ENCODE peak calls at places on chromosomes 6 and 20, in eight cellular contexts. N is activated T-helper 1 cell treated with anti-CD3 and anti-CD28 coated beads, Interleukin-12 subunit alpha, Interleukin-12 subunit beta, Interleukin-2, Interleukin-4 antibody, amounts not matched to agents 30 ng/mL and 10 ng/mL and 1 ng/mL, durations not matched to agents 14 hours and 24 hours and 36 hours; T is nephron progenitor cell; A is activated CD4-positive, CD25-positive, alpha-beta regulatory T cell treated with anti-CD3 and anti-CD28 coated beads, Interleukin-2, amount 50 U/mL, for 72 hours; W is endothelial cell; E is lung; M is A172; F is Panc1. Y is an unnamed sample.

GRCh38 chr20:19757973-19758887 is at the start of gene RIN2:
- DNase-seq in W (peak), A (no peak), E (peak), M (peak), N (no peak), T (peak), F (peak), Y (peak)

GRCh38 chr6:157531986-157532365 is 151.0 kb downstream of the ZDHHC14 start:
- DNase-seq in E (no peak), A (no peak), T (no peak), N (no peak), W (no peak), M (no peak), F (no peak), Y (no peak)

GRCh38 chr20:9244811-9245210 is 175.9 kb downstream of the PLCB4 start:
- DNase-seq in T (no peak), A (no peak), M (no peak), W (no peak), N (no peak), F (no peak), E (no peak), Y (no peak)

GRCh38 chr6:157069585-157069984 is 253.7 kb downstream of the TMEM242 start:
- DNase-seq in F (no peak), N (no peak), E (no peak), T (no peak), A (no peak), W (no peak), M (no peak), Y (no peak)

GRCh38 chr6:98124176-98124575 is 710.2 kb upstream of the POU3F2 start:
- DNase-seq in T (no peak), W (no peak), M (peak), E (no peak), F (no peak), N (no peak), A (no peak), Y (peak)

GRCh38 chr6:166683477-166683876 is 56.4 kb upstream of the RPS6KA2 start:
- DNase-seq in E (no peak), N (no peak), A (no peak), F (no peak), M (peak), T (no peak), W (no peak), Y (no peak)

GRCh38 chr6:89215391-89215790 is 1.8 kb downstream of the GABRR1 start:
- DNase-seq in W (no peak), E (no peak), M (no peak), T (no peak), A (no peak), N (no peak), F (no peak), Y (no peak)

GRCh38 chr6:31272431-31272830 is 539 bp upstream of the HLA-C start:
- DNase-seq in W (no peak), T (no peak), A (no peak), N (no peak), F (no peak), E (no peak), M (no peak), Y (peak)

GRCh38 chr20:63004607-63005211 is 2.1 kb downstream of the BHLHE23 start:
- DNase-seq in W (no peak), F (no peak), T (peak), E (no peak), N (no peak), A (no peak), M (no peak), Y (no peak)

GRCh38 chr20:45347936-45348809 is at the start of gene SDC4:
- DNase-seq in A (peak), M (peak), N (peak), T (peak), F (no peak), W (no peak), E (peak), Y (peak)

GRCh38 chr6:4291453-4292403 is 156.4 kb upstream of the ECI2 start:
- DNase-seq in F (no peak), T (no peak), A (no peak), N (no peak), W (no peak), E (no peak), M (peak), Y (peak)

GRCh38 chr20:45945678-45946148 is 11.2 kb downstream of the PCIF1 start:
- DNase-seq in E (no peak), M (peak), A (no peak), N (no peak), W (no peak), F (no peak), T (no peak), Y (peak)

GRCh38 chr20:47736570-47737152 is 48.6 kb downstream of the SULF2 start:
- DNase-seq in W (no peak), N (no peak), A (no peak), F (no peak), T (no peak), M (no peak), E (no peak), Y (no peak)

GRCh38 chr6:161694995-161695394 is 421.1 kb upstream of the AGPAT4 start:
- DNase-seq in N (no peak), M (peak), W (no peak), A (no peak), F (peak), E (no peak), T (no peak), Y (peak)

GRCh38 chr6:20534906-20535305 is 649 bp downstream of the CDKAL1 start:
- DNase-seq in A (no peak), T (no peak), F (no peak), M (no peak), W (no peak), N (no peak), E (no peak), Y (no peak)

Y was measured in Daoy.